ENCODE peak calls at places on chromosome 13, in nine cellular contexts. B is mammary epithelial cell, E is GM23338, P is endodermal cell, Q is aorta, G is HCT116, C is pancreas, K is BE2C, Z is thoracic aorta. V is an unnamed sample.

GRCh38 chr13:21118180-21118579 is 56.8 kb upstream of the LATS2 start:
- DNase-seq in K (no peak), Z (no peak), P (no peak), E (no peak), B (no peak), Q (no peak), G (no peak), C (no peak), V (no peak)

GRCh38 chr13:27619711-27620376 is 485 bp downstream of the LNX2 start:
- DNase-seq in P (no peak), G (no peak), E (peak; percentile 43), C (peak; percentile 79), Z (no peak), K (peak; percentile 54), B (no peak), Q (no peak), V (peak; percentile 41)

GRCh38 chr13:86684402-86684801 is 885.2 kb upstream of the SLITRK6 start:
- DNase-seq in Z (no peak), E (no peak), Q (no peak), C (no peak), P (no peak), G (no peak), K (no peak), B (no peak), V (no peak)

GRCh38 chr13:73096173-73097117 is 37.6 kb downstream of the KLF5 start:
- DNase-seq in Z (no peak), Q (no peak), E (no peak), G (no peak), C (no peak), B (peak; percentile 81), K (no peak), P (no peak), V (no peak)

GRCh38 chr13:102978168-102978567 is 88.0 kb downstream of the SLC10A2 start:
- DNase-seq in P (no peak), Q (no peak), E (no peak), C (no peak), B (peak; percentile 37), K (no peak), Z (no peak), G (no peak), V (no peak)

GRCh38 chr13:110346661-110347067 is 39.6 kb downstream of the COL4A2 start:
- DNase-seq in K (no peak), E (no peak), C (no peak), Z (no peak), P (no peak), G (peak; percentile 13), Q (no peak), B (peak; percentile 97), V (no peak)

GRCh38 chr13:49020940-49021548 is 45.3 kb downstream of the FNDC3A start:
- DNase-seq in C (no peak), P (peak; percentile 42), E (peak; percentile 69), G (no peak), Z (no peak), Q (no peak), B (peak; percentile 62), K (no peak), V (no peak)

GRCh38 chr13:57123660-57124059 is 17.1 kb upstream of the PRR20A start:
- DNase-seq in B (no peak), P (no peak), K (no peak), Q (peak; percentile 68), G (no peak), C (no peak), Z (peak; percentile 20), E (no peak), V (peak; percentile 81)

GRCh38 chr13:98576215-98576945 is 527 bp downstream of the STK24 start:
- DNase-seq in C (peak; percentile 82), E (peak; percentile 57), B (peak; percentile 67), Q (peak; percentile 74), K (peak; percentile 52), Z (no peak), P (peak; percentile 77), G (no peak), V (peak; percentile 80)

GRCh38 chr13:48500652-48501197 is 32.2 kb downstream of the RCBTB2 start:
- DNase-seq in C (no peak), P (no peak), E (peak; percentile 19), K (no peak), G (no peak), Z (no peak), Q (no peak), B (peak; percentile 83), V (no peak)

GRCh38 chr13:100069278-100069677 is 19.6 kb upstream of the PCCA start:
- DNase-seq in G (no peak), Q (no peak), C (no peak), P (no peak), E (no peak), B (peak; percentile 48), Z (no peak), K (no peak), V (no peak)

GRCh38 chr13:80337011-80337688 is 3.8 kb downstream of the SPRY2 start:
- DNase-seq in Z (no peak), K (peak; percentile 32), B (peak; percentile 51), C (no peak), E (no peak), G (no peak), Q (no peak), P (peak; percentile 56), V (no peak)

GRCh38 chr13:95644611-95645052 is at the start of gene DZIP1:
- DNase-seq in C (peak; percentile 82), B (peak; percentile 77), E (peak; percentile 97), P (peak; percentile 97), K (peak; percentile 96), Q (peak; percentile 87), Z (peak; percentile 15), G (no peak), V (peak; percentile 79)

GRCh38 chr13:39401091-39401647 is 201.8 kb downstream of the LHFPL6 start:
- DNase-seq in E (no peak), B (peak; percentile 63), Q (no peak), G (no peak), C (no peak), Z (no peak), K (no peak), P (no peak), V (no peak)

GRCh38 chr13:40190656-40191100 is 475.8 kb downstream of the FOXO1 start:
- DNase-seq in B (peak; percentile 93), Z (no peak), G (no peak), E (no peak), K (peak; percentile 33), P (no peak), C (no peak), Q (peak; percentile 63), V (peak; percentile 79)

GRCh38 chr13:73187106-73187505 is 128.3 kb downstream of the KLF5 start:
- DNase-seq in B (no peak), C (no peak), E (no peak), P (no peak), G (no peak), Z (no peak), K (no peak), Q (no peak), V (no peak)

GRCh38 chr13:76991432-76991795 is 467 bp upstream of the CLN5 start:
- DNase-seq in E (no peak), P (no peak), Z (peak; percentile 15), G (no peak), B (peak; percentile 13), K (no peak), C (no peak), Q (peak; percentile 62), V (no peak)

GRCh38 chr13:97234236-97234635 is 12.1 kb downstream of the MBNL2 start:
- DNase-seq in Q (no peak), Z (no peak), G (no peak), P (no peak), B (no peak), E (no peak), C (no peak), K (no peak), V (no peak)
- H3K4me1 ChIP-seq in Q (no peaks in the 10 kb centered on the region), Z (peaks cover 5% of the 10 kb centered on the region), G (peaks cover 33% of the 10 kb centered on the region), P (no peaks in the 10 kb centered on the region), B (peaks cover 4% of the 10 kb centered on the region), E (peaks cover 2% of the 10 kb centered on the region), C (peaks cover 61% of the 10 kb centered on the region), K (peaks cover 24% of the 10 kb centered on the region), V (no peaks in the 10 kb centered on the region)

DNA sequence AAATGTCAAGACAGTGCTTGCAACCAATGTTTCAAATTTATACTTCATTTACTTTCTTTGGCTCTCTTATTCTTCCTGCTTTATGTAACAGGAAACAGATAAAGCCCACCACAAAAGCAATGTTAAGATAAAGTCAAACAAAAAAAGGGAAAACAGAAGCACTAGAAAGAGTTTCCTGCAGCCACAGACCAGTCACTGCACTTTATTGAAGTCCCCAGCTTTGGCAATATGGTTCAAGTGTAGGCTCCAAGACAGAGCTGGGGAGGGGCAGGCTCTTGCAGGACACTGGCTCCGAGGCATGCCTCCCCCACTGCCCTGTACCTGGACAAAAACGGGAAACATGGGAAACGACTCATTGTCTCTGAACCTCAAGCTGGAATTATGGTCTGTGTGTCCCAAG is 15.3 kb upstream of the CDC16 start:
- DNase-seq in E (no peak), C (no peak), B (no peak), K (no peak), Q (no peak), P (peak; percentile 10), G (no peak), Z (no peak), V (no peak)
- H3K27me3 ChIP-seq in E (no peaks in the 10 kb centered on the region), C (no peaks in the 10 kb centered on the region), B (peaks cover 2% of the 10 kb centered on the region), K (peaks cover 5% of the 10 kb centered on the region), Q (no peaks in the 10 kb centered on the region), P (no peaks in the 10 kb centered on the region), G (peaks cover 9% of the 10 kb centered on the region), Z (no peaks in the 10 kb centered on the region), V (peaks cover 6% of the 10 kb centered on the region)

DNA sequence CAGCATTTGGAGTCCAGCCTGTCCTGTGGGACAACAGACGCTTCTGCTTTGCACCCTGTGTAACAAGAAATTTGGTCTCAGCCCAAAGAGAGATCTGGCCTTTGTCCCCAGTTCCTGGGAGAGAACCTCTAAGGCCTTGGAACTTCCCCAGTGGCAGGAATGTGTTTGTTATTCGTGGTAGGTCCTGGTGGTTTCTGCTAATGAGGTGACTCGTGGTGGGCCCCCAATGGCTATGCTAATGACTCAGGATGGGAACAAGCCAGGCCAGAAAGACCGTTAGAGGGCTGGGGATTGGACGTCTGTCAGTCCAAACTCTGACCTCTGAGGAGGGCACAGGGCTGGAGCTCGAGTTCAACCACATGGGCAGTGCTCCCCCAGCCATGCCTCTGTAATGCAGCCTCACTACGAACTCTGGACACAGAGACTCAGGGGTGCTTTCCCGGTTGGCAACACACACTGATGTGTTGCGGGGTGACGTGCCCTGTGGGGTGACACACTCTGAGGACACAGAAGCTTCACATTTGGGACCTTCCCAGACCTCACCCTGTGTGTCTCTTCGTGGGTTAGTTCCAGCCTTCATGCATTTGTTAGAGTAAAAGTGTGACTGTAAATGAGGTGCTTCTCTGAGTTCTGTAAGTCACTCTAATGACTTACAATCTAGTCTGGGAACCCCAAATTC is 38.9 kb downstream of the TEX29 start:
- DNase-seq in Q (no peak), E (peak; percentile 85), B (no peak), Z (no peak), G (no peak), P (peak; percentile 87), C (no peak), K (no peak), V (no peak)
- H3K36me3 ChIP-seq in Q (no peaks in the 10 kb centered on the region), E (no peaks in the 10 kb centered on the region), B (no peaks in the 10 kb centered on the region), Z (no peaks in the 10 kb centered on the region), G (no peaks in the 10 kb centered on the region), P (no peaks in the 10 kb centered on the region), C (no peaks in the 10 kb centered on the region), K (no peaks in the 10 kb centered on the region), V (no peaks in the 10 kb centered on the region)

DNA sequence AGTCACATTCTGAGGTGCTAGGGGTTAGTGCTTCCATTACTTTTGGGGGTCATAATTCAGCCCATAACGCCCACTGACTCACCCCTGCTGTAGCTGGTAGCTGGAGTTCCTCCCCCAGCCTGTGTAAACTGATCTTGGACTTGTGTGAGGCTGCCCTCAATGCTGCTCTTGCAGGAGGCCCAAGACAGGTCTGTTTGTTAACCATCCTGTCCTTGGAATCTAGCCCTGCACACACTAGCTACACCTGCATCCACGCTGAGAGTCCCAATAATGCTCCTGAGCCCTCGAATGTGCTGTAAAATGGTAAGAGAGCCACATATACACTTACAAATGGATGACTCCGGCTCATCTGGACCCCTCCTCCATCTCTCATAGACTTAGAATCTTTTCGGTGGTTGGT is 9.6 kb downstream of the LRCH1 start:
- DNase-seq in C (no peak), Q (no peak), G (no peak), K (no peak), E (no peak), Z (no peak), B (no peak), P (no peak), V (no peak)
- H3K4me1 ChIP-seq in C (no peaks in the 10 kb centered on the region), Q (peaks cover 5% of the 10 kb centered on the region), G (no peaks in the 10 kb centered on the region), K (peaks cover 3% of the 10 kb centered on the region), E (no peaks in the 10 kb centered on the region), Z (peaks cover 20% of the 10 kb centered on the region), B (peaks cover 10% of the 10 kb centered on the region), P (peaks cover under 1% of the 10 kb centered on the region), V (peaks cover 5% of the 10 kb centered on the region)

V was measured in tibial artery.